ENCODE peak calls at places on chromosomes 12 and 14, in seven cellular contexts. J, X, K, M, L, F and O are unnamed samples.

GRCh38 chr12:88960213-88960878 is 380.1 kb upstream of the KITLG start:
- DNase-seq in J (no peak), X (peak; percentile 49), K (no peak), M (no peak), L (peak; percentile 91), F (peak; percentile 40), O (no peak)

GRCh38 chr12:111298583-111299436 is 70.1 kb downstream of the PHETA1 start:
- DNase-seq in J (peak; percentile 81), X (peak; percentile 31), K (peak; percentile 6), M (no peak), L (peak; percentile 33), F (peak; percentile 43), O (no peak)

GRCh38 chr12:130463259-130463658 is 125.6 kb downstream of the PIWIL1 start:
- DNase-seq in J (no peak), X (no peak), K (no peak), M (no peak), L (no peak), F (no peak), O (no peak)

GRCh38 chr14:101171650-101172049 is 268.1 kb upstream of the RTL1 start:
- DNase-seq in J (no peak), X (no peak), K (no peak), M (no peak), L (no peak), F (no peak), O (no peak)

GRCh38 chr12:45794422-45794821 is 64.9 kb downstream of the ARID2 start:
- DNase-seq in J (no peak), X (no peak), K (no peak), M (no peak), L (no peak), F (no peak), O (no peak)

GRCh38 chr12:18502422-18502821 is 235.4 kb downstream of the PLCZ1 start:
- DNase-seq in J (no peak), X (no peak), K (no peak), M (no peak), L (no peak), F (no peak), O (no peak)

GRCh38 chr12:114430306-114430705 is 24.4 kb upstream of the TBX5 start:
- DNase-seq in J (no peak), X (peak; percentile 100), K (peak; percentile 98), M (peak; percentile 23), L (no peak), F (no peak), O (no peak)

GRCh38 chr14:53792909-53793308 is 163.7 kb downstream of the BMP4 start:
- DNase-seq in J (no peak), X (no peak), K (no peak), M (no peak), L (no peak), F (no peak), O (no peak)

GRCh38 chr12:96902076-96902475 is 5.0 kb upstream of the NEDD1 start:
- DNase-seq in J (no peak), X (no peak), K (no peak), M (no peak), L (no peak), F (no peak), O (no peak)

GRCh38 chr12:1977109-1977508 is 27.1 kb downstream of the DCP1B start:
- DNase-seq in J (no peak), X (no peak), K (no peak), M (no peak), L (no peak), F (no peak), O (no peak)

GRCh38 chr14:104080557-104081492 is 4.7 kb upstream of the ASPG start:
- DNase-seq in J (no peak), X (no peak), K (no peak), M (no peak), L (no peak), F (no peak), O (no peak)

GRCh38 chr12:14418526-14418925 is 53.0 kb downstream of the ATF7IP start:
- DNase-seq in J (no peak), X (peak; percentile 38), K (no peak), M (no peak), L (no peak), F (peak; percentile 51), O (no peak)

GRCh38 chr12:2124466-2125023 is 71.8 kb downstream of the CACNA1C start:
- DNase-seq in J (no peak), X (no peak), K (no peak), M (no peak), L (no peak), F (no peak), O (no peak)

GRCh38 chr12:127063339-127064090 is 1203.5 kb upstream of the TMEM132C start:
- DNase-seq in J (no peak), X (no peak), K (no peak), M (no peak), L (no peak), F (no peak), O (no peak)

GRCh38 chr12:74602881-74603523 is 65.4 kb downstream of the ATXN7L3B start:
- DNase-seq in J (no peak), X (no peak), K (no peak), M (no peak), L (no peak), F (no peak), O (no peak)

GRCh38 chr12:54136844-54137580 is 51.8 kb downstream of the SMUG1 start:
- DNase-seq in J (no peak), X (no peak), K (no peak), M (no peak), L (no peak), F (no peak), O (no peak)

GRCh38 chr12:26884765-26885576 is 52.0 kb upstream of the ITPR2 start:
- DNase-seq in J (peak; percentile 84), X (peak; percentile 77), K (peak; percentile 42), M (peak; percentile 4), L (peak; percentile 51), F (peak; percentile 74), O (peak; percentile 39)

GRCh38 chr12:48197549-48197966 is 5.5 kb downstream of the OR10AD1 start:
- DNase-seq in J (peak; percentile 16), X (no peak), K (no peak), M (no peak), L (peak; percentile 23), F (peak; percentile 39), O (no peak)

GRCh38 chr12:71060426-71060825 is 97.4 kb downstream of the TSPAN8 start:
- DNase-seq in J (no peak), X (no peak), K (no peak), M (no peak), L (no peak), F (no peak), O (no peak)

GRCh38 chr12:22230280-22230794 is 104.2 kb downstream of the ST8SIA1 start:
- DNase-seq in J (no peak), X (peak; percentile 69), K (no peak), M (no peak), L (no peak), F (peak; percentile 79), O (peak; percentile 7)

GRCh38 chr12:98532687-98533304 is 17.4 kb downstream of the TMPO start:
- DNase-seq in J (no peak), X (peak; percentile 62), K (peak; percentile 23), M (no peak), L (peak; percentile 60), F (peak; percentile 48), O (no peak)

GRCh38 chr12:132866251-132866828 is 21.1 kb downstream of the CHFR start:
- DNase-seq in J (no peak), X (peak; percentile 73), K (peak; percentile 15), M (peak; percentile 28), L (no peak), F (peak; percentile 15), O (no peak)

GRCh38 chr14:55540847-55541773 is 38.9 kb upstream of the KTN1 start:
- DNase-seq in J (no peak), X (peak; percentile 37), K (no peak), M (no peak), L (no peak), F (no peak), O (no peak)

GRCh38 chr12:15599266-15600037 is 189.7 kb downstream of the EPS8 start:
- DNase-seq in J (no peak), X (peak; percentile 81), K (peak; percentile 32), M (no peak), L (no peak), F (peak; percentile 88), O (peak; percentile 88)

GRCh38 chr12:88388566-88389269 is 191.6 kb downstream of the KITLG start:
- DNase-seq in J (no peak), X (peak; percentile 47), K (no peak), M (peak; percentile 29), L (no peak), F (peak; percentile 29), O (no peak)

GRCh38 chr12:87866602-87867292 is 162.5 kb downstream of the C12orf50 start:
- DNase-seq in J (no peak), X (peak; percentile 50), K (no peak), M (no peak), L (peak; percentile 12), F (no peak), O (no peak)

GRCh38 chr12:65941388-65941787 is 117.1 kb downstream of the HMGA2 start:
- DNase-seq in J (no peak), X (peak; percentile 95), K (peak; percentile 52), M (peak; percentile 87), L (no peak), F (peak; percentile 93), O (peak; percentile 65)

DNA sequence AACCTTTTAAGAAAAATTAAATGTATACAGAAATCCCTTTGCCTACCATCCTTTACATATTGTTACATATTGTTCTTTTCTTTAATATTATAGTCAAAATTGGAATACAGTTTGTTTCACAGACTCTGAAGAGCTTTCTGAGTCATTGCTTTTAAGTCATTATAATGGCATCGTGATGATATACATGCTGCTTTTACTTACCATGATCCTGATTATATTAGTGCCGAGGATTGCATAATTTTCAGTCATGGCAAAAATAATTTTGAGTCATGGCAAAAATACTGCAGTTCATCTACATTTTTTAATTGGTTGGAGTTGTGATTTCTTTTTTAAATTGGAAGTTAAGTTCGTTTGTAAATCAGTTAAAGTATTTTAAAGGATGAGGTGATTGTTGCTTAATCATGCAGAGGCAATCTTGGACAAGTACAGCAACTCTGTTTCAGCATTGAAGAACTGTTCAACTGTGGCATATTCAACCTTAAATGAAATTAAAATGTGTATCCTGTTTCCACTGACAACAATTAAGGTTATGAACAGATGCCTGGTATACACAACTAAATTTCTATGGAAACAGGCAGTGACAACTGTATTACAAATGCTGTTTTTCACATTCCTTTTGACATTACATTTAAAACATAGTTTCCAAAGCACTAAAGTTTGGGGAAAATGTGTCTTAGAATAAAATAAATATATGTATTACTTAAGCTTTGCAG is 142.3 kb downstream of the PCNX1 start:
- DNase-seq in J (no peak), X (peak; percentile 79), K (no peak), M (no peak), L (no peak), F (no peak), O (peak; percentile 4)
- TF ChIP-seq CTCF in J (no peak), X (no peak), K (no peak), M (no peak), L (no peak), F (no peak), O (no peak)

GRCh38 chr12:58105225-58106119 is 164.1 kb downstream of the ATP23 start:
- DNase-seq in J (no peak), X (peak; percentile 7), K (no peak), M (no peak), L (no peak), F (peak; percentile 10), O (no peak)
- TF ChIP-seq CTCF in J (peak; percentile 29), X (no peak), K (peak; percentile 51), M (no peak), L (no peak), F (peak; percentile 40), O (peak; percentile 29)

GRCh38 chr12:84502907-84503787 is 409.5 kb downstream of the SLC6A15 start:
- DNase-seq in J (peak; percentile 43), X (peak; percentile 72), K (peak; percentile 55), M (peak; percentile 26), L (peak; percentile 42), F (peak; percentile 70), O (no peak)
- TF ChIP-seq CTCF in J (peak; percentile 79), X (peak; percentile 90), K (peak; percentile 91), M (peak; percentile 56), L (peak; percentile 41), F (peak; percentile 79), O (peak; percentile 82)

GRCh38 chr12:55820679-55821078 is 2.8 kb downstream of the ORMDL2 start:
- DNase-seq in J (no peak), X (no peak), K (no peak), M (no peak), L (no peak), F (peak; percentile 27), O (no peak)
- TF ChIP-seq CTCF in J (peak; percentile 37), X (peak; percentile 43), K (peak; percentile 46), M (no peak), L (peak; percentile 33), F (peak; percentile 39), O (peak; percentile 25)